ENCODE peak calls at places on chromosome 20, in ten cellular contexts. K is tibial artery; T is HTR-8/SVneo; A is stimulated activated CD4-positive, alpha-beta T cell treated with anti-CD3 and anti-CD28 coated beads, Interleukin-1b, Interleukin-23, amount 100 ng/mL, for 48 hours; M is GM04504; V is Calu3; U is neural progenitor cell; Q is right lobe of liver; Y is KBM-7; J is heart left ventricle. O is an unnamed sample.

GRCh38 chr20:13289031-13289430 is 68.0 kb downstream of the ISM1 start:
- DNase-seq in U (no peak), K (no peak), J (no peak), Y (no peak), V (no peak), Q (no peak), A (no peak), T (no peak), M (no peak), O (no peak)

GRCh38 chr20:30281584-30282197 is 975.8 kb upstream of the DEFB115 start:
- DNase-seq in U (no peak), M (no peak), Y (no peak), J (no peak), Q (no peak), T (no peak), K (no peak), A (no peak), V (no peak), O (no peak)

GRCh38 chr20:37567671-37568588 is 40.3 kb upstream of the BLCAP start:
- DNase-seq in A (no peak), M (no peak), T (peak; percentile 51), Q (no peak), K (no peak), Y (peak; percentile 88), V (no peak), U (peak; percentile 28), J (no peak), O (no peak)

GRCh38 chr20:46731770-46732169 is 22.3 kb downstream of the SLC2A10 start:
- DNase-seq in J (no peak), V (no peak), T (no peak), Q (no peak), M (no peak), U (no peak), A (no peak), Y (no peak), K (no peak), O (no peak)

GRCh38 chr20:61940976-61941720 is 124.5 kb downstream of the TAF4 start:
- DNase-seq in J (no peak), M (no peak), Y (no peak), V (no peak), A (no peak), Q (no peak), U (no peak), K (peak; percentile 18), T (no peak), O (no peak)

GRCh38 chr20:55592866-55593265 is 412.5 kb downstream of the CBLN4 start:
- DNase-seq in J (no peak), U (no peak), M (no peak), Y (no peak), V (no peak), T (no peak), Q (no peak), A (no peak), K (no peak), O (no peak)

GRCh38 chr20:64247970-64248841 is 7.3 kb upstream of the PCMTD2 start:
- DNase-seq in J (no peak), A (no peak), M (no peak), Y (peak; percentile 33), K (no peak), U (peak; percentile 19), Q (no peak), T (no peak), V (no peak), O (no peak)

GRCh38 chr20:32514760-32515159 is 70.4 kb downstream of the NOL4L start:
- DNase-seq in U (no peak), V (no peak), M (no peak), Q (no peak), Y (no peak), A (no peak), K (no peak), T (no peak), J (no peak), O (no peak)

GRCh38 chr20:41424546-41424945 is 57.9 kb upstream of the EMILIN3 start:
- DNase-seq in T (no peak), A (no peak), J (no peak), Y (no peak), K (no peak), V (no peak), M (peak; percentile 62), Q (no peak), U (no peak), O (no peak)

GRCh38 chr20:16368645-16369292 is 204.5 kb downstream of the KIF16B start:
- DNase-seq in A (no peak), M (no peak), Y (no peak), J (no peak), U (no peak), T (no peak), V (no peak), Q (no peak), K (no peak), O (no peak)

GRCh38 chr20:35497780-35498189 is 31.7 kb downstream of the C20orf173 start:
- DNase-seq in A (no peak), K (peak; percentile 52), V (no peak), U (no peak), J (peak; percentile 79), M (no peak), Q (no peak), T (no peak), Y (no peak), O (peak; percentile 77)

GRCh38 chr20:47540443-47541354 is 39.0 kb downstream of the NCOA3 start:
- DNase-seq in T (peak; percentile 59), K (no peak), V (peak; percentile 19), J (no peak), A (no peak), M (no peak), U (no peak), Q (no peak), Y (peak; percentile 67), O (no peak)

GRCh38 chr20:44738779-44739477 is 6.7 kb upstream of the KCNK15 start:
- DNase-seq in Q (no peak), M (no peak), Y (peak; percentile 43), U (peak; percentile 80), K (peak; percentile 72), V (peak; percentile 89), T (peak; percentile 100), A (peak; percentile 47), J (peak; percentile 56), O (peak; percentile 72)

GRCh38 chr20:10708342-10709185 is 34.8 kb upstream of the JAG1 start:
- DNase-seq in J (no peak), Y (no peak), K (no peak), M (no peak), V (no peak), T (no peak), U (peak; percentile 86), Q (no peak), A (no peak), O (no peak)

GRCh38 chr20:40488401-40488800 is 200.6 kb downstream of the MAFB start:
- DNase-seq in U (no peak), T (no peak), A (no peak), K (no peak), J (no peak), Q (no peak), V (no peak), M (no peak), Y (no peak), O (no peak)

GRCh38 chr20:37524859-37525708 is 2.6 kb downstream of the BLCAP start:
- DNase-seq in Y (no peak), K (no peak), Q (no peak), M (no peak), V (peak; percentile 48), U (no peak), J (no peak), A (peak; percentile 35), T (peak; percentile 83), O (no peak)

GRCh38 chr20:396252-396618 is 11.9 kb upstream of the RBCK1 start:
- DNase-seq in U (no peak), T (no peak), J (no peak), A (no peak), V (no peak), Q (no peak), Y (no peak), M (no peak), K (no peak), O (no peak)

GRCh38 chr20:23159923-23160445 is 73.9 kb upstream of the CD93 start:
- DNase-seq in Q (no peak), U (no peak), A (no peak), M (no peak), V (no peak), K (no peak), Y (no peak), T (no peak), J (no peak), O (no peak)

GRCh38 chr20:47761478-47762047 is 23.7 kb downstream of the SULF2 start:
- DNase-seq in Q (no peak), Y (no peak), K (no peak), J (no peak), M (no peak), T (no peak), A (no peak), U (peak; percentile 72), V (no peak), O (no peak)

GRCh38 chr20:52812231-52812847 is 159.8 kb upstream of the TSHZ2 start:
- DNase-seq in K (no peak), Q (no peak), T (no peak), J (no peak), Y (no peak), M (no peak), V (no peak), U (no peak), A (no peak), O (no peak)

GRCh38 chr20:48875914-48876240 is 45.6 kb upstream of the ARFGEF2 start:
- DNase-seq in J (no peak), Q (no peak), U (no peak), Y (no peak), T (peak; percentile 63), A (no peak), M (no peak), V (no peak), K (peak; percentile 36), O (no peak)

GRCh38 chr20:23048283-23049200 is 930 bp downstream of the THBD start:
- DNase-seq in J (peak; percentile 71), Q (peak; percentile 74), Y (peak; percentile 73), K (peak; percentile 48), V (peak; percentile 36), A (peak; percentile 29), T (no peak), M (no peak), U (peak; percentile 78), O (peak; percentile 22)